ENCODE peak calls at places on chromosomes 5 and 9, in eight cellular contexts. One of them, this sample, is unnamed.

GRCh38 chr9:111944467-111944866 is 47.9 kb downstream of the UGCG start:
- DNase-seq in GM04504: no peak
- DNase-seq in CD4-positive, alpha-beta T cell: no peak
- DNase-seq in Ammon's horn: no peak
- DNase-seq in stimulated activated naive CD8-positive, alpha-beta T cell treated with anti-CD3 and anti-CD28 coated beads, Interleukin-15, amount 100 ng/mL, for 72 hours: no peak
- DNase-seq in NCI-H1436: no peak
- DNase-seq in stromal cell of bone marrow: no peak
- DNase-seq in ACHN: no peak
- DNase-seq in this sample: no peak

GRCh38 chr9:136621019-136621733 is 41.5 kb upstream of the EGFL7 start:
- DNase-seq in stromal cell of bone marrow: no peak
- DNase-seq in NCI-H1436: no peak
- DNase-seq in ACHN: no peak
- DNase-seq in stimulated activated naive CD8-positive, alpha-beta T cell treated with anti-CD3 and anti-CD28 coated beads, Interleukin-15, amount 100 ng/mL, for 72 hours: no peak
- DNase-seq in Ammon's horn: no peak
- DNase-seq in CD4-positive, alpha-beta T cell: no peak
- DNase-seq in GM04504: no peak
- DNase-seq in this sample: no peak

GRCh38 chr9:87711857-87712800 is 13.8 kb upstream of the CTSL start:
- DNase-seq in CD4-positive, alpha-beta T cell: no peak
- DNase-seq in stromal cell of bone marrow: peak
- DNase-seq in stimulated activated naive CD8-positive, alpha-beta T cell treated with anti-CD3 and anti-CD28 coated beads, Interleukin-15, amount 100 ng/mL, for 72 hours: no peak
- DNase-seq in NCI-H1436: no peak
- DNase-seq in GM04504: peak
- DNase-seq in ACHN: peak
- DNase-seq in Ammon's horn: no peak
- DNase-seq in this sample: no peak

GRCh38 chr9:83012578-83013260 is 50.2 kb downstream of the RASEF start:
- DNase-seq in Ammon's horn: no peak
- DNase-seq in stromal cell of bone marrow: no peak
- DNase-seq in stimulated activated naive CD8-positive, alpha-beta T cell treated with anti-CD3 and anti-CD28 coated beads, Interleukin-15, amount 100 ng/mL, for 72 hours: no peak
- DNase-seq in NCI-H1436: no peak
- DNase-seq in GM04504: no peak
- DNase-seq in ACHN: no peak
- DNase-seq in CD4-positive, alpha-beta T cell: no peak
- DNase-seq in this sample: no peak

GRCh38 chr9:78566948-78567675 is 270.2 kb downstream of the PSAT1 start:
- DNase-seq in Ammon's horn: no peak
- DNase-seq in GM04504: no peak
- DNase-seq in stromal cell of bone marrow: peak
- DNase-seq in CD4-positive, alpha-beta T cell: no peak
- DNase-seq in NCI-H1436: no peak
- DNase-seq in stimulated activated naive CD8-positive, alpha-beta T cell treated with anti-CD3 and anti-CD28 coated beads, Interleukin-15, amount 100 ng/mL, for 72 hours: no peak
- DNase-seq in ACHN: peak
- DNase-seq in this sample: no peak

GRCh38 chr9:106648799-106649198 is 214.2 kb upstream of the ZNF462 start:
- DNase-seq in stimulated activated naive CD8-positive, alpha-beta T cell treated with anti-CD3 and anti-CD28 coated beads, Interleukin-15, amount 100 ng/mL, for 72 hours: no peak
- DNase-seq in Ammon's horn: no peak
- DNase-seq in GM04504: no peak
- DNase-seq in ACHN: peak
- DNase-seq in NCI-H1436: no peak
- DNase-seq in CD4-positive, alpha-beta T cell: no peak
- DNase-seq in stromal cell of bone marrow: peak
- DNase-seq in this sample: peak

GRCh38 chr9:87677776-87678587 is 47.9 kb upstream of the CTSL start:
- DNase-seq in stimulated activated naive CD8-positive, alpha-beta T cell treated with anti-CD3 and anti-CD28 coated beads, Interleukin-15, amount 100 ng/mL, for 72 hours: no peak
- DNase-seq in Ammon's horn: no peak
- DNase-seq in stromal cell of bone marrow: no peak
- DNase-seq in CD4-positive, alpha-beta T cell: no peak
- DNase-seq in GM04504: no peak
- DNase-seq in ACHN: no peak
- DNase-seq in NCI-H1436: no peak
- DNase-seq in this sample: no peak

GRCh38 chr9:69029535-69029934 is 6.0 kb upstream of the FXN start:
- DNase-seq in ACHN: no peak
- DNase-seq in NCI-H1436: no peak
- DNase-seq in stimulated activated naive CD8-positive, alpha-beta T cell treated with anti-CD3 and anti-CD28 coated beads, Interleukin-15, amount 100 ng/mL, for 72 hours: no peak
- DNase-seq in CD4-positive, alpha-beta T cell: no peak
- DNase-seq in GM04504: no peak
- DNase-seq in Ammon's horn: no peak
- DNase-seq in stromal cell of bone marrow: no peak
- DNase-seq in this sample: no peak

GRCh38 chr9:92632641-92633040 is 37.3 kb downstream of the IPPK start:
- DNase-seq in stromal cell of bone marrow: no peak
- DNase-seq in NCI-H1436: no peak
- DNase-seq in Ammon's horn: no peak
- DNase-seq in CD4-positive, alpha-beta T cell: no peak
- DNase-seq in stimulated activated naive CD8-positive, alpha-beta T cell treated with anti-CD3 and anti-CD28 coated beads, Interleukin-15, amount 100 ng/mL, for 72 hours: no peak
- DNase-seq in GM04504: no peak
- DNase-seq in ACHN: no peak
- DNase-seq in this sample: no peak

GRCh38 chr5:174837919-174838902 is 113.8 kb downstream of the MSX2 start:
- DNase-seq in Ammon's horn: peak
- DNase-seq in stromal cell of bone marrow: peak
- DNase-seq in CD4-positive, alpha-beta T cell: no peak
- DNase-seq in NCI-H1436: no peak
- DNase-seq in ACHN: no peak
- DNase-seq in GM04504: peak
- DNase-seq in stimulated activated naive CD8-positive, alpha-beta T cell treated with anti-CD3 and anti-CD28 coated beads, Interleukin-15, amount 100 ng/mL, for 72 hours: no peak
- DNase-seq in this sample: no peak

GRCh38 chr9:99748690-99749089 is 73.0 kb upstream of the NR4A3 start:
- DNase-seq in NCI-H1436: no peak
- DNase-seq in stimulated activated naive CD8-positive, alpha-beta T cell treated with anti-CD3 and anti-CD28 coated beads, Interleukin-15, amount 100 ng/mL, for 72 hours: no peak
- DNase-seq in Ammon's horn: no peak
- DNase-seq in GM04504: no peak
- DNase-seq in ACHN: no peak
- DNase-seq in CD4-positive, alpha-beta T cell: no peak
- DNase-seq in stromal cell of bone marrow: no peak
- DNase-seq in this sample: no peak

GRCh38 chr9:114735732-114736131 is 53.7 kb upstream of the TEX48 start:
- DNase-seq in stromal cell of bone marrow: no peak
- DNase-seq in NCI-H1436: no peak
- DNase-seq in ACHN: no peak
- DNase-seq in GM04504: peak
- DNase-seq in stimulated activated naive CD8-positive, alpha-beta T cell treated with anti-CD3 and anti-CD28 coated beads, Interleukin-15, amount 100 ng/mL, for 72 hours: no peak
- DNase-seq in CD4-positive, alpha-beta T cell: no peak
- DNase-seq in Ammon's horn: no peak
- DNase-seq in this sample: no peak

GRCh38 chr5:110757118-110757729 is 18.4 kb downstream of the SLC25A46 start:
- DNase-seq in NCI-H1436: peak
- DNase-seq in CD4-positive, alpha-beta T cell: no peak
- DNase-seq in Ammon's horn: peak
- DNase-seq in stimulated activated naive CD8-positive, alpha-beta T cell treated with anti-CD3 and anti-CD28 coated beads, Interleukin-15, amount 100 ng/mL, for 72 hours: peak
- DNase-seq in stromal cell of bone marrow: no peak
- DNase-seq in ACHN: peak
- DNase-seq in GM04504: peak
- DNase-seq in this sample: peak

GRCh38 chr9:127225747-127226646 is 38.6 kb upstream of the GARNL3 start:
- DNase-seq in CD4-positive, alpha-beta T cell: no peak
- DNase-seq in Ammon's horn: peak
- DNase-seq in GM04504: no peak
- DNase-seq in ACHN: peak
- DNase-seq in stimulated activated naive CD8-positive, alpha-beta T cell treated with anti-CD3 and anti-CD28 coated beads, Interleukin-15, amount 100 ng/mL, for 72 hours: no peak
- DNase-seq in stromal cell of bone marrow: no peak
- DNase-seq in NCI-H1436: no peak
- DNase-seq in this sample: no peak

GRCh38 chr9:32398207-32398606 is 13.8 kb downstream of the ACO1 start:
- DNase-seq in stimulated activated naive CD8-positive, alpha-beta T cell treated with anti-CD3 and anti-CD28 coated beads, Interleukin-15, amount 100 ng/mL, for 72 hours: no peak
- DNase-seq in GM04504: no peak
- DNase-seq in ACHN: no peak
- DNase-seq in CD4-positive, alpha-beta T cell: no peak
- DNase-seq in stromal cell of bone marrow: no peak
- DNase-seq in NCI-H1436: no peak
- DNase-seq in Ammon's horn: peak
- DNase-seq in this sample: no peak

GRCh38 chr9:81879501-81879916 is 48.7 kb upstream of the SPATA31D4 start:
- DNase-seq in ACHN: no peak
- DNase-seq in Ammon's horn: no peak
- DNase-seq in NCI-H1436: no peak
- DNase-seq in GM04504: no peak
- DNase-seq in stimulated activated naive CD8-positive, alpha-beta T cell treated with anti-CD3 and anti-CD28 coated beads, Interleukin-15, amount 100 ng/mL, for 72 hours: no peak
- DNase-seq in CD4-positive, alpha-beta T cell: no peak
- DNase-seq in stromal cell of bone marrow: no peak
- DNase-seq in this sample: no peak

GRCh38 chr9:19409406-19410194 is 791 bp downstream of the ACER2 start:
- DNase-seq in ACHN: peak
- DNase-seq in stromal cell of bone marrow: no peak
- DNase-seq in stimulated activated naive CD8-positive, alpha-beta T cell treated with anti-CD3 and anti-CD28 coated beads, Interleukin-15, amount 100 ng/mL, for 72 hours: no peak
- DNase-seq in CD4-positive, alpha-beta T cell: no peak
- DNase-seq in GM04504: no peak
- DNase-seq in NCI-H1436: peak
- DNase-seq in Ammon's horn: peak
- DNase-seq in this sample: no peak

GRCh38 chr9:123359546-123359945 is 3.5 kb downstream of the CRB2 start:
- DNase-seq in stromal cell of bone marrow: no peak
- DNase-seq in ACHN: no peak
- DNase-seq in stimulated activated naive CD8-positive, alpha-beta T cell treated with anti-CD3 and anti-CD28 coated beads, Interleukin-15, amount 100 ng/mL, for 72 hours: no peak
- DNase-seq in Ammon's horn: no peak
- DNase-seq in GM04504: no peak
- DNase-seq in NCI-H1436: no peak
- DNase-seq in CD4-positive, alpha-beta T cell: no peak
- DNase-seq in this sample: no peak

GRCh38 chr5:14628346-14628745 is 36.2 kb upstream of the OTULIN start:
- DNase-seq in stimulated activated naive CD8-positive, alpha-beta T cell treated with anti-CD3 and anti-CD28 coated beads, Interleukin-15, amount 100 ng/mL, for 72 hours: peak
- DNase-seq in NCI-H1436: no peak
- DNase-seq in ACHN: peak
- DNase-seq in Ammon's horn: peak
- DNase-seq in GM04504: peak
- DNase-seq in CD4-positive, alpha-beta T cell: peak
- DNase-seq in stromal cell of bone marrow: peak
- DNase-seq in this sample: peak

GRCh38 chr5:15645376-15645775 is 145.4 kb downstream of the FBXL7 start:
- DNase-seq in Ammon's horn: no peak
- DNase-seq in CD4-positive, alpha-beta T cell: no peak
- DNase-seq in NCI-H1436: no peak
- DNase-seq in stimulated activated naive CD8-positive, alpha-beta T cell treated with anti-CD3 and anti-CD28 coated beads, Interleukin-15, amount 100 ng/mL, for 72 hours: no peak
- DNase-seq in ACHN: no peak
- DNase-seq in stromal cell of bone marrow: no peak
- DNase-seq in GM04504: no peak
- DNase-seq in this sample: no peak

GRCh38 chr5:161030219-161030618 is 178.2 kb upstream of the ATP10B start:
- DNase-seq in ACHN: no peak
- DNase-seq in stromal cell of bone marrow: no peak
- DNase-seq in GM04504: no peak
- DNase-seq in NCI-H1436: peak
- DNase-seq in CD4-positive, alpha-beta T cell: no peak
- DNase-seq in stimulated activated naive CD8-positive, alpha-beta T cell treated with anti-CD3 and anti-CD28 coated beads, Interleukin-15, amount 100 ng/mL, for 72 hours: no peak
- DNase-seq in Ammon's horn: no peak
- DNase-seq in this sample: no peak

GRCh38 chr5:177304392-177305119 is 957 bp downstream of the PRELID1 start:
- DNase-seq in Ammon's horn: no peak
- DNase-seq in NCI-H1436: no peak
- DNase-seq in stimulated activated naive CD8-positive, alpha-beta T cell treated with anti-CD3 and anti-CD28 coated beads, Interleukin-15, amount 100 ng/mL, for 72 hours: no peak
- DNase-seq in GM04504: no peak
- DNase-seq in ACHN: no peak
- DNase-seq in CD4-positive, alpha-beta T cell: no peak
- DNase-seq in stromal cell of bone marrow: no peak
- DNase-seq in this sample: no peak

GRCh38 chr5:17951392-17952169 is 317.3 kb downstream of the TAF11L14 start:
- DNase-seq in Ammon's horn: no peak
- DNase-seq in stromal cell of bone marrow: no peak
- DNase-seq in GM04504: no peak
- DNase-seq in NCI-H1436: no peak
- DNase-seq in ACHN: peak
- DNase-seq in CD4-positive, alpha-beta T cell: no peak
- DNase-seq in stimulated activated naive CD8-positive, alpha-beta T cell treated with anti-CD3 and anti-CD28 coated beads, Interleukin-15, amount 100 ng/mL, for 72 hours: no peak
- DNase-seq in this sample: no peak

GRCh38 chr5:61254969-61255555 is 77.0 kb upstream of the ZSWIM6 start:
- DNase-seq in GM04504: no peak
- DNase-seq in NCI-H1436: no peak
- DNase-seq in ACHN: no peak
- DNase-seq in Ammon's horn: no peak
- DNase-seq in stimulated activated naive CD8-positive, alpha-beta T cell treated with anti-CD3 and anti-CD28 coated beads, Interleukin-15, amount 100 ng/mL, for 72 hours: no peak
- DNase-seq in stromal cell of bone marrow: no peak
- DNase-seq in CD4-positive, alpha-beta T cell: no peak
- DNase-seq in this sample: no peak

GRCh38 chr9:130309689-130310455 is 44.3 kb downstream of the HMCN2 start:
- DNase-seq in stimulated activated naive CD8-positive, alpha-beta T cell treated with anti-CD3 and anti-CD28 coated beads, Interleukin-15, amount 100 ng/mL, for 72 hours: no peak
- DNase-seq in stromal cell of bone marrow: no peak
- DNase-seq in Ammon's horn: no peak
- DNase-seq in GM04504: no peak
- DNase-seq in NCI-H1436: no peak
- DNase-seq in ACHN: no peak
- DNase-seq in CD4-positive, alpha-beta T cell: no peak
- DNase-seq in this sample: no peak

GRCh38 chr9:110744753-110745522 is 76.3 kb downstream of the MUSK start:
- DNase-seq in NCI-H1436: no peak
- DNase-seq in CD4-positive, alpha-beta T cell: no peak
- DNase-seq in Ammon's horn: peak
- DNase-seq in GM04504: peak
- DNase-seq in ACHN: peak
- DNase-seq in stimulated activated naive CD8-positive, alpha-beta T cell treated with anti-CD3 and anti-CD28 coated beads, Interleukin-15, amount 100 ng/mL, for 72 hours: no peak
- DNase-seq in stromal cell of bone marrow: peak
- DNase-seq in this sample: peak

GRCh38 chr5:27854243-27854852 is 816.0 kb upstream of the CDH9 start:
- DNase-seq in CD4-positive, alpha-beta T cell: no peak
- DNase-seq in GM04504: no peak
- DNase-seq in NCI-H1436: no peak
- DNase-seq in stimulated activated naive CD8-positive, alpha-beta T cell treated with anti-CD3 and anti-CD28 coated beads, Interleukin-15, amount 100 ng/mL, for 72 hours: no peak
- DNase-seq in ACHN: no peak
- DNase-seq in stromal cell of bone marrow: no peak
- DNase-seq in Ammon's horn: no peak
- DNase-seq in this sample: no peak

This sample was measured in smooth muscle cell of the brain vasculature.